ENCODE peak calls at places on chromosomes 13 and 19, in four cellular contexts. V is body of pancreas, Q is ovary, T is spleen. D is an unnamed sample. For H3K9me3, the result is how much of the 10 kb centered on the place peaks cover.

GRCh38 chr13:99393791-99394735 is 86.9 kb upstream of the GPR183 start:
- DNase-seq in V (no peak), Q (no peak), T (no peak), D (no peak)

GRCh38 chr13:43924549-43925245 is 45.0 kb downstream of the LACC1 start:
- DNase-seq in V (no peak), Q (no peak), T (no peak), D (no peak)

GRCh38 chr13:20161275-20161950 is 561 bp upstream of the GJA3 start:
- DNase-seq in V (no peak), Q (no peak), T (peak), D (no peak)

GRCh38 chr19:35144600-35145436 is 1.8 kb downstream of the FXYD7 start:
- DNase-seq in V (peak), Q (no peak), T (no peak), D (no peak)

GRCh38 chr13:29849731-29850212 is 645 bp downstream of the UBL3 start:
- DNase-seq in V (peak), Q (peak), T (peak), D (peak)

GRCh38 chr13:51734786-51735185 is 69.2 kb downstream of the DHRS12 start:
- DNase-seq in V (no peak), Q (no peak), T (no peak), D (no peak)

GRCh38 chr19:33461256-33462111 is 60.1 kb downstream of the PEPD start:
- DNase-seq in V (no peak), Q (no peak), T (peak), D (no peak)

GRCh38 chr19:44657211-44657921 is 13.7 kb downstream of the PVR start:
- DNase-seq in V (peak), Q (peak), T (peak), D (peak)

GRCh38 chr19:32800757-32801156 is 68.8 kb downstream of the SLC7A9 start:
- DNase-seq in V (no peak), Q (no peak), T (no peak), D (no peak)

GRCh38 chr13:61142506-61142905 is 273.1 kb downstream of the PCDH20 start:
- DNase-seq in V (no peak), Q (no peak), T (no peak), D (no peak)

GRCh38 chr13:55815458-55816033 is 1325.2 kb upstream of the PRR20A start:
- DNase-seq in V (no peak), Q (no peak), T (no peak), D (no peak)

GRCh38 chr13:36431204-36432105 is 840 bp upstream of the CCNA1 start:
- DNase-seq in V (no peak), Q (no peak), T (peak), D (no peak)

GRCh38 chr13:106919093-106919492 is 351.2 kb upstream of the ARGLU1 start:
- DNase-seq in V (no peak), Q (no peak), T (no peak), D (no peak)

GRCh38 chr19:16051254-16052025 is 24.9 kb upstream of the TPM4 start:
- DNase-seq in V (no peak), Q (no peak), T (no peak), D (no peak)

GRCh38 chr13:30429721-30430694 is 7.7 kb downstream of the UBE2L5 start:
- DNase-seq in V (no peak), Q (no peak), T (no peak), D (no peak)

GRCh38 chr13:39259371-39259770 is 221.1 kb downstream of the NHLRC3 start:
- DNase-seq in V (no peak), Q (no peak), T (no peak), D (no peak)

GRCh38 chr13:26784704-26785639 is 24.4 kb upstream of the GPR12 start:
- DNase-seq in V (no peak), Q (no peak), T (peak), D (no peak)

GRCh38 chr19:1470864-1471513 is 8.0 kb downstream of the C19orf25 start:
- DNase-seq in V (no peak), Q (no peak), T (no peak), D (no peak)

GRCh38 chr13:40519637-40520036 is 146.8 kb downstream of the FOXO1 start:
- DNase-seq in V (peak), Q (no peak), T (no peak), D (no peak)

GRCh38 chr19:14383898-14384669 is 2.8 kb downstream of the ADGRE5 start:
- DNase-seq in V (peak), Q (no peak), T (no peak), D (peak)

GRCh38 chr13:39777527-39778061 is 122.1 kb downstream of the COG6 start:
- DNase-seq in V (no peak), Q (no peak), T (no peak), D (no peak)

GRCh38 chr19:20840371-20840770 is 64.3 kb downstream of the ZNF66 start:
- DNase-seq in V (no peak), Q (no peak), T (no peak), D (no peak)

GRCh38 chr13:44267203-44267602 is 106.4 kb upstream of the SERP2 start:
- DNase-seq in V (no peak), Q (no peak), T (no peak), D (no peak)

DNA sequence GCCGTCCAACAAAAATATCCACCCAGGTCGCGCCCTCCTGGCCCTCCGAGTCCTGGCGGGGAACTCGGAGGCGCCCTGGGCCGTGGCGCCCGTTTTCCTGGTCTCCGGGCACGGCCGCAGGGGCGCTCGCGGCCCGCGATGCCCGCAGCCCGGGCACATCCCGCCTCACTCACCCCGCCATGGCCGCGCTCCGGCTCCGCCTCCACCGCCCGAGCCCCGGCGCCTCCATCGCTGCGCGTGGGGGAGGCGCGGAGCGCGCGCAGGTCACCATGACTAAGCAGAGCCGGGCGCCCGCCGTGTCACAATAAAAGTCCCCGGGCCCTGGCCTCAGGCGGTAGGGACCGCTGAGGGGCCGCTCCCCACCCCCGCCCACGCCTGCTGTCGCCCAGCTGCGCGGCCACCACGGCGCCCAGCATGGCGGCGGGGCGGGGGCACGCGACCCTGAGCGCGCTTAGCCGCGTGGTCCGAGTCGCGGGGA is 593 bp downstream of the KEAP1 start:
- DNase-seq in V (peak), Q (peak), T (peak), D (peak)
- TF ChIP-seq POLR2A in V (peak), Q (peak), T (peak), D (peak)

GRCh38 chr19:47861630-47862029 is 2.6 kb downstream of the TPRX2 start:
- DNase-seq in V (no peak), Q (no peak), T (no peak), D (no peak)

GRCh38 chr19:47863514-47863936 is 4.5 kb downstream of the TPRX2 start:
- DNase-seq in V (peak), Q (peak), T (peak), D (peak)

GRCh38 chr19:47865166-47865565 is 6.1 kb downstream of the TPRX2 start:
- DNase-seq in V (no peak), Q (no peak), T (no peak), D (no peak)

GRCh38 chr19:47860602-47861297 is 1.7 kb downstream of the TPRX2 start:
- DNase-seq in V (no peak), Q (no peak), T (no peak), D (no peak)
- TF ChIP-seq CTCF in V (no peak), Q (no peak), T (no peak), D (no peak)

GRCh38 chr19:38699647-38700349 is 44.5 kb downstream of the CAPN12 start:
- DNase-seq in V (no peak), Q (no peak), T (no peak), D (no peak)

GRCh38 chr19:38697641-38698071 is 46.6 kb downstream of the CAPN12 start:
- DNase-seq in V (no peak), Q (no peak), T (no peak), D (no peak)

GRCh38 chr19:38697197-38697596 is 47.1 kb downstream of the CAPN12 start:
- DNase-seq in V (no peak), Q (no peak), T (no peak), D (no peak)

GRCh38 chr19:38699027-38699346 is 45.3 kb downstream of the CAPN12 start:
- DNase-seq in V (no peak), Q (no peak), T (no peak), D (no peak)

GRCh38 chr19:38698225-38699026 is 45.8 kb downstream of the CAPN12 start:
- DNase-seq in V (no peak), Q (no peak), T (no peak), D (no peak)
- H3K9me3 ChIP-seq in V (under half), Q (under half), T (under half), D (under half)

GRCh38 chr19:42229855-42230331 is 9.8 kb downstream of the ZNF526 start:
- DNase-seq in V (no peak), Q (no peak), T (no peak), D (no peak)
- TF ChIP-seq POLR2A in V (no peak), Q (no peak), T (no peak), D (no peak)